ENCODE peak calls at places on chromosome 7, in eight cellular contexts. Q, B, W, U, E, L, V and F are unnamed samples.

GRCh38 chr7:112531675-112532074 is 50.9 kb downstream of the LSMEM1 start:
- DNase-seq in Q (no peak), B (no peak), W (no peak), U (no peak), E (no peak), L (no peak), V (no peak), F (no peak)

GRCh38 chr7:74084722-74085578 is 1.3 kb downstream of the LIMK1 start:
- DNase-seq in Q (no peak), B (no peak), W (no peak), U (no peak), E (no peak), L (no peak), V (no peak), F (no peak)

GRCh38 chr7:130950741-130951140 is 216.7 kb upstream of the KLF14 start:
- DNase-seq in Q (no peak), B (no peak), W (no peak), U (no peak), E (no peak), L (no peak), V (no peak), F (no peak)

GRCh38 chr7:100641860-100642533 is 645 bp upstream of the TFR2 start:
- DNase-seq in Q (no peak), B (no peak), W (no peak), U (no peak), E (no peak), L (no peak), V (no peak), F (no peak)

GRCh38 chr7:44288811-44289340 is 36.5 kb downstream of the CAMK2B start:
- DNase-seq in Q (no peak), B (no peak), W (no peak), U (peak; percentile 1), E (no peak), L (no peak), V (peak; percentile 0), F (no peak)

GRCh38 chr7:46145412-46145811 is 224.3 kb upstream of the IGFBP3 start:
- DNase-seq in Q (no peak), B (no peak), W (no peak), U (no peak), E (peak; percentile 99), L (peak; percentile 92), V (no peak), F (no peak)

GRCh38 chr7:130151591-130152269 is 53.5 kb downstream of the TMEM209 start:
- DNase-seq in Q (no peak), B (no peak), W (no peak), U (peak; percentile 28), E (no peak), L (no peak), V (peak; percentile 29), F (no peak)

GRCh38 chr7:91286432-91286831 is 22.2 kb downstream of the FZD1 start:
- DNase-seq in Q (no peak), B (no peak), W (no peak), U (no peak), E (no peak), L (no peak), V (no peak), F (no peak)

GRCh38 chr7:70565723-70566122 is 566.2 kb upstream of the GALNT17 start:
- DNase-seq in Q (no peak), B (no peak), W (no peak), U (no peak), E (no peak), L (no peak), V (no peak), F (no peak)

GRCh38 chr7:94654764-94655561 is 970 bp downstream of the SGCE start:
- DNase-seq in Q (no peak), B (no peak), W (no peak), U (peak; percentile 10), E (no peak), L (peak; percentile 38), V (no peak), F (peak; percentile 38)

GRCh38 chr7:105602325-105603305 is 21.3 kb upstream of the EFCAB10 start:
- DNase-seq in Q (no peak), B (no peak), W (no peak), U (no peak), E (no peak), L (peak; percentile 28), V (no peak), F (no peak)

GRCh38 chr7:159125944-159126248 is 18.8 kb downstream of the VIPR2 start:
- DNase-seq in Q (no peak), B (no peak), W (no peak), U (no peak), E (no peak), L (no peak), V (no peak), F (no peak)

GRCh38 chr7:12607134-12607533 is 36.6 kb downstream of the SCIN start:
- DNase-seq in Q (no peak), B (no peak), W (no peak), U (no peak), E (no peak), L (no peak), V (no peak), F (no peak)